ENCODE peak calls at places on chromosomes 3 and 15, in ten cellular contexts. K is activated CD4-positive, alpha-beta T cell treated with anti-CD3 and anti-CD28 coated beads for 4 hours; F is GM06990; Z is effector CD8-positive, alpha-beta T cell; O is tibial artery; X is Panc1; H is fibroblast of gingiva; C is non-pigmented ciliary epithelial cell; I is KG1; D is GM12865. E is an unnamed sample.
A peak's percentile ranks its signal among the peaks of the same experiment; 100 is the strongest.

GRCh38 chr15:70741107-70741511 is 22.2 kb downstream of the UACA start:
- DNase-seq in Z (no peak), K (no peak), C (peak; percentile 58), I (no peak), D (no peak), O (peak; percentile 84), H (peak; percentile 85), F (no peak), X (no peak), E (peak; percentile 87)

GRCh38 chr3:146953523-146954125 is 348.5 kb upstream of the PLSCR5 start:
- DNase-seq in I (no peak), C (no peak), K (no peak), F (no peak), O (no peak), D (no peak), X (no peak), H (peak; percentile 34), Z (no peak), E (peak; percentile 76)

GRCh38 chr3:127387119-127387518 is 99.3 kb upstream of the PRR20G start:
- DNase-seq in I (no peak), K (no peak), F (no peak), X (no peak), D (no peak), H (no peak), Z (no peak), O (no peak), C (no peak), E (no peak)

GRCh38 chr15:38660726-38661125 is 96.1 kb upstream of the RASGRP1 start:
- DNase-seq in C (no peak), K (peak; percentile 39), H (no peak), X (no peak), F (no peak), Z (no peak), I (no peak), O (no peak), D (peak; percentile 35), E (no peak)

GRCh38 chr3:37536033-37536432 is 325.6 kb upstream of the CTDSPL start:
- DNase-seq in X (no peak), D (no peak), O (no peak), F (no peak), K (no peak), I (no peak), H (peak; percentile 3), C (no peak), Z (no peak), E (no peak)

GRCh38 chr3:4474683-4475490 is 7.8 kb upstream of the SUMF1 start:
- DNase-seq in C (peak; percentile 44), D (peak; percentile 66), I (peak; percentile 57), X (no peak), K (no peak), O (peak; percentile 57), F (peak; percentile 34), Z (no peak), H (peak; percentile 64), E (no peak)

GRCh38 chr3:56813656-56813965 is 11.9 kb upstream of the ARHGEF3 start:
- DNase-seq in O (no peak), C (no peak), K (no peak), F (no peak), X (no peak), D (no peak), H (no peak), Z (no peak), I (no peak), E (no peak)

GRCh38 chr15:40060241-40060961 is 21.4 kb upstream of the SRP14 start:
- DNase-seq in O (no peak), F (no peak), I (no peak), Z (no peak), D (no peak), K (no peak), X (no peak), H (no peak), C (no peak), E (no peak)

GRCh38 chr15:27500206-27500605 is 529.2 kb downstream of the GABRG3 start:
- DNase-seq in D (no peak), F (no peak), C (no peak), H (no peak), K (no peak), X (no peak), I (no peak), Z (no peak), O (no peak), E (no peak)

GRCh38 chr3:155065537-155065936 is 14.6 kb upstream of the MME start:
- DNase-seq in D (no peak), X (peak; percentile 47), H (peak; percentile 90), F (no peak), C (peak; percentile 74), O (no peak), I (no peak), K (no peak), Z (no peak), E (no peak)

GRCh38 chr3:38088679-38089078 is 48.2 kb downstream of the ACAA1 start:
- DNase-seq in O (no peak), D (no peak), I (no peak), K (no peak), X (no peak), H (no peak), F (no peak), C (no peak), Z (no peak), E (no peak)

GRCh38 chr3:40309925-40310635 is 573 bp downstream of the EIF1B start:
- DNase-seq in K (peak; percentile 28), C (no peak), Z (peak; percentile 20), D (peak; percentile 37), H (peak; percentile 43), F (peak; percentile 58), O (peak; percentile 33), I (no peak), X (no peak), E (no peak)

GRCh38 chr3:151796105-151796705 is 17.7 kb upstream of the AADAC start:
- DNase-seq in X (no peak), O (no peak), Z (no peak), F (no peak), H (no peak), I (no peak), D (no peak), K (no peak), C (no peak), E (no peak)

GRCh38 chr3:40130721-40131120 is 178.8 kb upstream of the EIF1B start:
- DNase-seq in O (no peak), F (no peak), K (no peak), I (no peak), C (no peak), H (no peak), X (no peak), D (no peak), Z (no peak), E (no peak)

GRCh38 chr3:59759298-59760169 is 709.7 kb upstream of the CFAP20DC start:
- DNase-seq in H (no peak), O (peak; percentile 24), X (no peak), Z (no peak), F (no peak), K (no peak), I (no peak), D (no peak), C (no peak), E (no peak)

GRCh38 chr15:62636823-62637320 is 405.7 kb upstream of the TPM1 start:
- DNase-seq in H (no peak), X (no peak), I (no peak), Z (no peak), F (no peak), K (no peak), C (no peak), O (no peak), D (no peak), E (no peak)

GRCh38 chr3:46665763-46666470 is 27.6 kb downstream of the ALS2CL start:
- DNase-seq in D (no peak), X (no peak), Z (no peak), K (no peak), O (no peak), F (no peak), H (no peak), C (no peak), I (no peak), E (no peak)

GRCh38 chr15:60928987-60929386 is 300.1 kb downstream of the RORA start:
- DNase-seq in K (no peak), D (no peak), Z (no peak), F (no peak), C (no peak), I (no peak), X (no peak), H (no peak), O (no peak), E (no peak)

GRCh38 chr3:52328536-52329080 is 12.5 kb downstream of the DNAH1 start:
- DNase-seq in O (no peak), H (no peak), I (no peak), Z (no peak), D (no peak), F (no peak), C (no peak), K (no peak), X (no peak), E (no peak)

GRCh38 chr3:180277036-180277435 is 240.3 kb upstream of the PEX5L start:
- DNase-seq in F (no peak), D (no peak), Z (no peak), K (no peak), H (peak; percentile 38), X (peak; percentile 8), I (no peak), C (no peak), O (no peak), E (no peak)

GRCh38 chr3:145735631-145736030 is 425.4 kb downstream of the PLOD2 start:
- DNase-seq in F (no peak), C (no peak), H (no peak), O (no peak), D (no peak), I (no peak), X (no peak), Z (no peak), K (no peak), E (no peak)

GRCh38 chr15:62524848-62525247 is 359.8 kb upstream of the C2CD4B start:
- DNase-seq in C (no peak), O (no peak), H (no peak), K (no peak), F (no peak), Z (no peak), I (no peak), D (no peak), X (no peak), E (no peak)

GRCh38 chr15:89340586-89340985 is 6.0 kb upstream of the POLG start:
- DNase-seq in H (no peak), K (no peak), O (no peak), I (no peak), D (no peak), C (no peak), F (no peak), Z (no peak), X (no peak), E (no peak)

GRCh38 chr3:46517782-46518181 is 20.0 kb downstream of the RTP3 start:
- DNase-seq in Z (no peak), D (no peak), C (no peak), H (no peak), I (no peak), X (no peak), O (no peak), K (no peak), F (no peak), E (no peak)

GRCh38 chr3:155262295-155262694 is 31.2 kb downstream of the STRIT1 start:
- DNase-seq in O (no peak), C (no peak), X (no peak), Z (no peak), H (no peak), F (no peak), I (no peak), D (no peak), K (no peak), E (no peak)

GRCh38 chr3:118272976-118273375 is 761.7 kb downstream of the IGSF11 start:
- DNase-seq in O (no peak), C (no peak), Z (no peak), F (no peak), I (no peak), X (no peak), D (no peak), H (no peak), K (no peak), E (no peak)